ENCODE peak calls at places on chromosomes 1 and 21, in six cellular contexts. X is left ventricle myocardium inferior; B is sigmoid colon; P is neural progenitor cell; L is CD4-positive, alpha-beta T cell; C is IMR-90. J is an unnamed sample. For H3K27me3, the result is how much of the 10 kb centered on the place peaks cover.

GRCh38 chr21:42892582-42892930 is 553 bp upstream of the NDUFV3 start:
- DNase-seq in C (no peak), L (no peak), B (no peak), X (no peak), P (no peak), J (no peak)

GRCh38 chr1:149929847-149930246 is 2.2 kb upstream of the SF3B4 start:
- DNase-seq in L (no peak), C (no peak), B (no peak), X (no peak), P (no peak), J (no peak)

GRCh38 chr21:35052786-35053185 is 3.7 kb upstream of the RUNX1 start:
- DNase-seq in C (no peak), L (no peak), P (no peak), X (no peak), B (no peak), J (no peak)

GRCh38 chr1:121445677-121446076 is 260.9 kb downstream of the SRGAP2C start:
- DNase-seq in X (no peak), P (no peak), B (no peak), C (no peak), L (no peak), J (no peak)

GRCh38 chr21:36747114-36747814 is 48.3 kb downstream of the SIM2 start:
- DNase-seq in X (peak), L (no peak), C (no peak), B (no peak), P (no peak), J (peak)

GRCh38 chr21:26659757-26660156 is 86.7 kb upstream of the CYYR1 start:
- DNase-seq in P (no peak), C (no peak), B (no peak), L (no peak), X (no peak), J (no peak)

GRCh38 chr21:36710729-36711048 is 11.8 kb downstream of the SIM2 start:
- DNase-seq in P (peak), L (no peak), X (no peak), C (no peak), B (peak), J (no peak)

GRCh38 chr21:15730484-15731242 is 881 bp downstream of the USP25 start:
- DNase-seq in L (no peak), C (no peak), X (no peak), P (no peak), B (no peak), J (peak)

GRCh38 chr21:42003051-42003461 is 7.1 kb downstream of the ZBTB21 start:
- DNase-seq in B (no peak), X (no peak), L (no peak), P (no peak), C (peak), J (peak)

GRCh38 chr1:172608098-172608601 is 50.8 kb upstream of the FASLG start:
- DNase-seq in X (no peak), B (no peak), P (no peak), L (no peak), C (no peak), J (no peak)

GRCh38 chr1:172603816-172604215 is 55.1 kb upstream of the FASLG start:
- DNase-seq in B (no peak), C (no peak), L (no peak), X (no peak), P (no peak), J (no peak)

GRCh38 chr1:172609528-172609927 is 49.4 kb upstream of the FASLG start:
- DNase-seq in X (no peak), L (no peak), P (no peak), C (no peak), B (no peak), J (peak)

GRCh38 chr1:172605641-172606040 is 53.3 kb upstream of the FASLG start:
- DNase-seq in L (no peak), C (no peak), B (no peak), X (no peak), P (no peak), J (no peak)

DNA sequence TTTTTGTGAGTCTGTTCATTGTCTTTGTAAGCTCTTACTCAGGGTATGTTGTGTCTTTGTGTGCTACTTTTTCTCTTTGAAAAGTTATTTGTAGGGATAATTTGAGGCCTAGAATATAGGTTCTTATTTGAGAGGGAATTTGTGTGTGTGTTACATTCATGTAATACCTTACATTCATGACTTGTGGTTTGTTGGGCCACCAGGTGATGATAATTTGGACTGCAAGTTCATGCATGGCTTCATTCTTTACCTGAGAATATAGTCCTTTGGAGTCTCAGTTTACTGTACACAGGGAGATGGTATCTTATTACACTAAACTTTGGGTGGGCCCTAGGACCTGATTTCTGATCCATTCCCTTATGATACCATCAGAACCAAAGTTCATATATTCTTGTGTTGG is 51.8 kb upstream of the FASLG start:
- DNase-seq in B (no peak), P (no peak), X (no peak), C (no peak), L (no peak), J (no peak)
- H3K27me3 ChIP-seq in B (under half), P (under half), X (under half), C (under half), L (under half), J (under half)

GRCh38 chr1:162697140-162697895 is 65.1 kb downstream of the DDR2 start:
- DNase-seq in P (no peak), L (no peak), X (no peak), C (no peak), B (no peak), J (no peak)
- H3K27ac ChIP-seq in P (peak), L (no peak), X (peak), C (peak), B (peak), J (peak)

GRCh38 chr1:230794431-230794830 is 47.2 kb downstream of the CAPN9 start:
- DNase-seq in B (no peak), X (no peak), L (no peak), P (no peak), C (no peak), J (peak)
- H3K27me3 ChIP-seq in B (under half), X (under half), L (under half), P (under half), C (under half), J (under half)

GRCh38 chr1:8552820-8553397 is 235.0 kb downstream of the SLC45A1 start:
- DNase-seq in C (no peak), L (no peak), P (no peak), B (no peak), X (no peak), J (no peak)

GRCh38 chr1:8552135-8552534 is 234.2 kb downstream of the SLC45A1 start:
- DNase-seq in B (no peak), X (no peak), C (no peak), P (peak), L (no peak), J (no peak)

GRCh38 chr1:8551613-8552093 is 233.7 kb downstream of the SLC45A1 start:
- DNase-seq in L (no peak), X (no peak), C (no peak), B (no peak), P (no peak), J (no peak)

GRCh38 chr1:8555582-8555981 is 237.7 kb downstream of the SLC45A1 start:
- DNase-seq in C (no peak), X (no peak), B (no peak), L (no peak), P (no peak), J (no peak)

DNA sequence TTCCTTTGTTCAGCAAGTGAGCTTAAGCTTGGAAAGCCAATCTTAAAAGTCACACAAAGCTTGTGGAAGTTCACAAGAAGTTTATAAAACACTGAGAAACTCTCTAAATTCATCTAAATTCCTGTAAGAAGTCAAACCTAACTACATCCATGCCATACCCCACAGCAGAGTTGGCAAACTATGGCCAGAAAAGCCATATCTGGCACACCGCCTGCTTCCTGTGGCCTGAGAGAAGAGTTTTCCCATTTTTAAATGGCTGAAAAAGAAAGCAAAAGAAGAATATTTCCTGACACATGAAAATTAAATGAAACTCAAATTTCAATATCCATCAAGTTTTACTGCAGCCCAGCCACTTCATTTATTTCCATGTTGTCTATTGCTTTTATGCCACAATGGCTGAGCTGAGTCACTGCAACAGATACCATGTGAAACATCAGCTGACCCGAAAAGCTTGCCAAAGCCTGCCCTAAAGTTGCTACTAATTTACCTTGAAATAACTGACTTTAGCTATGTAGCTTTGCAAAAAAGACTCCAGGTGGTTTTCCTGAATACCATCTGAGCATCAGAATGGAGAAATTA is 237.1 kb downstream of the SLC45A1 start:
- DNase-seq in B (peak), X (no peak), C (peak), P (no peak), L (no peak), J (peak)
- H3K27ac ChIP-seq in B (no peak), X (no peak), C (no peak), P (no peak), L (no peak), J (no peak)

GRCh38 chr1:26043765-26044164 is 2.2 kb downstream of the SLC30A2 start:
- DNase-seq in P (no peak), L (no peak), X (no peak), C (no peak), B (no peak), J (no peak)
- H3K27me3 ChIP-seq in P (half or more), L (half or more), X (half or more), C (half or more), B (under half), J (half or more)

DNA sequence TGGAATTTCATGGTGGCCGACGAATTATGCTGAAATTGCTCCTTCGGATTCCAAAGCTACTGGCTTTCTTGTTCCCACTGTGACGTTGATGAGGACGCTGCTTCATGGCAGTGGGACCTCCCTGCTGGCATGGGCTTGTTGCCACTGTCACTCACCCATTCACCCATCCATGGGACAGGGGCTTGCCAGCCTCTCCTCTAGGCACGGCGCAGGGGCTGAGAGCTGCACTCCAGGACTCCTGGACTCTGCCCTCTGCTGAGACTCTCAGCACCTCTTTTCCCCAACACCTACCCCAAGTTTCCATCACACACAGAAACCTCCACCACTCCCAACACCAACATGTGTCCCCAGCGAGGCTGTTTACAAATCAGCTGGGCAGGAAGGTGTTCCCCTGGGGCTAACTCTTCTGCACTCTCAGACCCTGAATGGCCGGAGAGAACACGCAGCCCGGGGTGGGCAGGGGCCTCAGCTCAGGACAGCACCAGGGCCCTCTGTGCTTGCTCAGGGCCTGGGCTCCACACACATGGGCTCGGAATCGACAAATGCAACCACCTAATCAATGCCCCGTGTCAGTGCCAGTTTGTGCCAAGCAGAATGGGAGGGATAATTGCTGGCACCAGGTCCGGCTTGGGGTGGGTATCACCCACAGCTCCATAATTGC is 3.1 kb downstream of the ITGB2 start:
- DNase-seq in L (no peak), B (no peak), X (peak), C (no peak), P (no peak), J (no peak)
- H3K27ac ChIP-seq in L (peak), B (no peak), X (no peak), C (no peak), P (no peak), J (no peak)